ENCODE peak calls at places on chromosome 10, in four cellular contexts. D is K562, K is GM12878, A is HepG2. C is an unnamed sample.

GRCh38 chr10:17617031-17617911 is at the start of gene HACD1:
- DNase-seq in A (peak), D (peak), K (no peak), C (peak)

GRCh38 chr10:43292745-43293676 is 26.1 kb upstream of the RASGEF1A start:
- DNase-seq in A (peak), D (peak), K (no peak), C (peak)

GRCh38 chr10:92848441-92849233 is at the start of gene EXOC6:
- DNase-seq in A (peak), K (peak), D (peak), C (peak)

GRCh38 chr10:87715727-87716670 is 56.3 kb downstream of the PAPSS2 start:
- DNase-seq in A (no peak), K (no peak), D (no peak), C (no peak)

GRCh38 chr10:124539935-124540641 is 78.5 kb downstream of the LHPP start:
- DNase-seq in K (no peak), A (peak), D (peak), C (peak)

GRCh38 chr10:227014-227413 is 91.8 kb downstream of the ZMYND11 start:
- DNase-seq in K (no peak), A (no peak), D (no peak), C (no peak)

GRCh38 chr10:69742928-69743602 is 58.6 kb upstream of the COL13A1 start:
- DNase-seq in K (no peak), D (peak), A (no peak), C (peak)

GRCh38 chr10:33252794-33253203 is 81.7 kb downstream of the NRP1 start:
- DNase-seq in K (no peak), D (no peak), A (peak), C (no peak)

GRCh38 chr10:974038-974784 is 14.0 kb upstream of the GTPBP4 start:
- DNase-seq in A (peak), D (no peak), K (peak), C (no peak)

GRCh38 chr10:79488303-79488702 is 24.0 kb upstream of the EIF5AL1 start:
- DNase-seq in K (no peak), D (no peak), A (no peak), C (no peak)

GRCh38 chr10:52316005-52316404 is 1.9 kb downstream of the DKK1 start:
- DNase-seq in D (no peak), A (no peak), K (no peak), C (no peak)

GRCh38 chr10:128567561-128567960 is 441.3 kb upstream of the MKI67 start:
- DNase-seq in K (no peak), D (peak), A (no peak), C (no peak)

GRCh38 chr10:93447970-93448369 is 34.2 kb downstream of the MYOF start:
- DNase-seq in K (no peak), D (no peak), A (no peak), C (no peak)

GRCh38 chr10:71302874-71303568 is 16.0 kb upstream of the SLC29A3 start:
- DNase-seq in K (no peak), D (peak), A (peak), C (no peak)

GRCh38 chr10:108691126-108691525 is 1232.2 kb downstream of the XPNPEP1 start:
- DNase-seq in A (no peak), K (no peak), D (no peak), C (peak)

GRCh38 chr10:101879456-101880189 is 36.0 kb upstream of the KCNIP2 start:
- DNase-seq in K (no peak), A (no peak), D (no peak), C (no peak)

DNA sequence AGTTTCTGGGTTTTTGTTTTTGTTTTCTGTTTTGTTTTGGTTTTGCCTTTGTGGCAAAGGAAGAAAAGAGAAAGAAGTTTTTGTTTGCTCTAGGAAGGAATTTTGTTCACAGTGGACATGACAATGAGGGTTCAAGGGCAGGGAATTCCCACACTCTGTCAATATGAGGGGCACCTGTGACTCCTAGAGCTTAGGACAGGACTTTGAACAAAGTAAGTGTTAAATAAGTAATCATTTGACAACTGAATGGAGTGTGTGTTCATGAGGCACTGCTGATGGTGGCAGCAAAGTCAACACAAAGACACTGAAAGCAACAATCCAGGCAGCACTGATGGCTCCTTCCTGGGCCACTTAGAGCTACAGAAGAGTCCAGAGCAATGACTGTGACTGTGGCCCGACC is 1381.1 kb upstream of the LRRTM3 start:
- DNase-seq in D (no peak), A (peak), K (no peak), C (no peak)
- TF ChIP-seq TCF7 in D (no peak), A (peak), K (no peak), C (no peak)

GRCh38 chr10:100357073-100357858 is 10.2 kb downstream of the SCD start:
- DNase-seq in K (no peak), D (no peak), A (no peak), C (no peak)
- TF ChIP-seq TCF7 in K (no peak), D (no peak), A (no peak), C (no peak)

GRCh38 chr10:61835909-61836232 is 65.6 kb upstream of the ARID5B start:
- DNase-seq in D (no peak), K (no peak), A (no peak), C (no peak)
- TF ChIP-seq TCF7 in D (no peak), K (no peak), A (no peak), C (no peak)

DNA sequence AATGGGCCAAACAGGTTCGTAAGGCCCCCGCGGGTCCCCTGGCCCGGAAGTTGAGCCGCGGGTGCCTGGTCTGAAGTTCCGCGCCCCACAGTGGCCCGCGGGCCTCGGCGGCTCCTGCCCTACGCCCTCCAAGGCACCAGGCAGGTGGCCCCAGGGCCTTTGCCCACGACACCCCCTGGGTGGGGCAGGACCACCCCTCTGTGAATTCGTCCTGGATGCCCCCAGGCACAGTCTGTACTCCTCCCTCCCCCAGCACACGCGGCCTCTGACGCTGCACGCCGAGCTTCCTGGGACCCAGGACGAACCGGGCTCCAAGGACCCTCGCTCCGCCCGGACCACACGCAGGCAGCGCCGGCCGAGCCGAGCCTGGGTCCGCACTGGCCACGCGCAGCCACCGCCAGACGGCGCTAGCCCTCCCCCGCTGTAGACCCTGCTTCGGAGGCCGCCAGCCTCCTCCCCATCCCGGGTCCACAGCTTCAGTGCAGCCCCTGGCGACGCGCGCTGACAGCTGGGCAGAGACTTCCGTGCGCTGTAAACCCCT is 810 bp upstream of the TCERG1L start:
- DNase-seq in K (no peak), A (no peak), D (no peak), C (peak)
- TF ChIP-seq TCF7 in K (no peak), A (no peak), D (no peak), C (no peak)

C was measured in WTC11.